ENCODE peak calls at places on chromosome 3, in seven cellular contexts. One of them, this sample, is unnamed.

GRCh38 chr3:101512521-101513418 is at the start of gene SENP7:
- DNase-seq in NCI-H1092: peak; percentile 76
- DNase-seq in neural crest cell: peak; percentile 68
- DNase-seq in adrenal gland: peak; percentile 84
- DNase-seq in activated effector memory CD4-positive, alpha-beta T cell treated with anti-CD3 and anti-CD28 coated beads, Interleukin-2, amount 50 U/mL, for 16 hours: peak; percentile 92
- DNase-seq in T-helper 2 cell: peak; percentile 57
- DNase-seq in HEK293T: peak; percentile 95
- DNase-seq in this sample: peak; percentile 72

GRCh38 chr3:72661115-72661457 is 187.2 kb downstream of the SHQ1 start:
- DNase-seq in neural crest cell: no peak
- DNase-seq in adrenal gland: peak; percentile 84
- DNase-seq in HEK293T: no peak
- DNase-seq in NCI-H1092: peak; percentile 90
- DNase-seq in T-helper 2 cell: no peak
- DNase-seq in activated effector memory CD4-positive, alpha-beta T cell treated with anti-CD3 and anti-CD28 coated beads, Interleukin-2, amount 50 U/mL, for 16 hours: no peak
- DNase-seq in this sample: no peak

GRCh38 chr3:70065666-70066253 is 66.2 kb downstream of the SAMMSON start:
- DNase-seq in activated effector memory CD4-positive, alpha-beta T cell treated with anti-CD3 and anti-CD28 coated beads, Interleukin-2, amount 50 U/mL, for 16 hours: no peak
- DNase-seq in neural crest cell: peak; percentile 6
- DNase-seq in adrenal gland: no peak
- DNase-seq in HEK293T: peak; percentile 25
- DNase-seq in NCI-H1092: no peak
- DNase-seq in T-helper 2 cell: no peak
- DNase-seq in this sample: no peak

GRCh38 chr3:124364230-124365022 is 365.8 kb upstream of the UMPS start:
- DNase-seq in neural crest cell: no peak
- DNase-seq in HEK293T: no peak
- DNase-seq in adrenal gland: no peak
- DNase-seq in activated effector memory CD4-positive, alpha-beta T cell treated with anti-CD3 and anti-CD28 coated beads, Interleukin-2, amount 50 U/mL, for 16 hours: no peak
- DNase-seq in NCI-H1092: no peak
- DNase-seq in T-helper 2 cell: no peak
- DNase-seq in this sample: no peak

GRCh38 chr3:118000219-118000618 is 1034.4 kb downstream of the IGSF11 start:
- DNase-seq in adrenal gland: no peak
- DNase-seq in HEK293T: no peak
- DNase-seq in neural crest cell: no peak
- DNase-seq in NCI-H1092: no peak
- DNase-seq in activated effector memory CD4-positive, alpha-beta T cell treated with anti-CD3 and anti-CD28 coated beads, Interleukin-2, amount 50 U/mL, for 16 hours: no peak
- DNase-seq in T-helper 2 cell: no peak
- DNase-seq in this sample: no peak

GRCh38 chr3:60523536-60523935 is 727.7 kb downstream of the FHIT start:
- DNase-seq in neural crest cell: no peak
- DNase-seq in activated effector memory CD4-positive, alpha-beta T cell treated with anti-CD3 and anti-CD28 coated beads, Interleukin-2, amount 50 U/mL, for 16 hours: no peak
- DNase-seq in adrenal gland: no peak
- DNase-seq in T-helper 2 cell: no peak
- DNase-seq in NCI-H1092: no peak
- DNase-seq in HEK293T: no peak
- DNase-seq in this sample: no peak

GRCh38 chr3:13728487-13728886 is 151.4 kb downstream of the WNT7A start:
- DNase-seq in adrenal gland: no peak
- DNase-seq in activated effector memory CD4-positive, alpha-beta T cell treated with anti-CD3 and anti-CD28 coated beads, Interleukin-2, amount 50 U/mL, for 16 hours: no peak
- DNase-seq in T-helper 2 cell: no peak
- DNase-seq in NCI-H1092: no peak
- DNase-seq in HEK293T: no peak
- DNase-seq in neural crest cell: no peak
- DNase-seq in this sample: no peak

GRCh38 chr3:23161896-23162570 is 41.1 kb upstream of the UBE2E2 start:
- DNase-seq in T-helper 2 cell: no peak
- DNase-seq in activated effector memory CD4-positive, alpha-beta T cell treated with anti-CD3 and anti-CD28 coated beads, Interleukin-2, amount 50 U/mL, for 16 hours: no peak
- DNase-seq in NCI-H1092: no peak
- DNase-seq in adrenal gland: no peak
- DNase-seq in neural crest cell: no peak
- DNase-seq in HEK293T: no peak
- DNase-seq in this sample: no peak

GRCh38 chr3:127589600-127590281 is 792 bp downstream of the TPRA1 start:
- DNase-seq in NCI-H1092: no peak
- DNase-seq in T-helper 2 cell: no peak
- DNase-seq in adrenal gland: peak; percentile 46
- DNase-seq in HEK293T: no peak
- DNase-seq in activated effector memory CD4-positive, alpha-beta T cell treated with anti-CD3 and anti-CD28 coated beads, Interleukin-2, amount 50 U/mL, for 16 hours: peak; percentile 75
- DNase-seq in neural crest cell: peak; percentile 36
- DNase-seq in this sample: no peak

GRCh38 chr3:7393944-7394605 is 533.2 kb downstream of the GRM7 start:
- DNase-seq in neural crest cell: no peak
- DNase-seq in HEK293T: no peak
- DNase-seq in T-helper 2 cell: no peak
- DNase-seq in adrenal gland: no peak
- DNase-seq in NCI-H1092: no peak
- DNase-seq in activated effector memory CD4-positive, alpha-beta T cell treated with anti-CD3 and anti-CD28 coated beads, Interleukin-2, amount 50 U/mL, for 16 hours: no peak
- DNase-seq in this sample: no peak

GRCh38 chr3:194540268-194540937 is 53.6 kb upstream of the ATP13A3 start:
- DNase-seq in T-helper 2 cell: no peak
- DNase-seq in activated effector memory CD4-positive, alpha-beta T cell treated with anti-CD3 and anti-CD28 coated beads, Interleukin-2, amount 50 U/mL, for 16 hours: no peak
- DNase-seq in NCI-H1092: no peak
- DNase-seq in neural crest cell: no peak
- DNase-seq in HEK293T: no peak
- DNase-seq in adrenal gland: no peak
- DNase-seq in this sample: no peak

GRCh38 chr3:107633327-107634141 is 110.8 kb downstream of the BBX start:
- DNase-seq in NCI-H1092: no peak
- DNase-seq in activated effector memory CD4-positive, alpha-beta T cell treated with anti-CD3 and anti-CD28 coated beads, Interleukin-2, amount 50 U/mL, for 16 hours: no peak
- DNase-seq in neural crest cell: no peak
- DNase-seq in HEK293T: no peak
- DNase-seq in adrenal gland: peak; percentile 71
- DNase-seq in T-helper 2 cell: no peak
- DNase-seq in this sample: no peak

GRCh38 chr3:42685891-42686820 is 819 bp downstream of the KLHL40 start:
- DNase-seq in T-helper 2 cell: no peak
- DNase-seq in NCI-H1092: no peak
- DNase-seq in activated effector memory CD4-positive, alpha-beta T cell treated with anti-CD3 and anti-CD28 coated beads, Interleukin-2, amount 50 U/mL, for 16 hours: peak; percentile 49
- DNase-seq in neural crest cell: no peak
- DNase-seq in adrenal gland: no peak
- DNase-seq in HEK293T: no peak
- DNase-seq in this sample: no peak

GRCh38 chr3:195906865-195907729 is 1.3 kb downstream of the TNK2 start:
- DNase-seq in NCI-H1092: no peak
- DNase-seq in activated effector memory CD4-positive, alpha-beta T cell treated with anti-CD3 and anti-CD28 coated beads, Interleukin-2, amount 50 U/mL, for 16 hours: peak; percentile 90
- DNase-seq in adrenal gland: peak; percentile 31
- DNase-seq in neural crest cell: no peak
- DNase-seq in HEK293T: no peak
- DNase-seq in T-helper 2 cell: peak; percentile 54
- DNase-seq in this sample: no peak

GRCh38 chr3:78668302-78668701 is 1099.5 kb downstream of the ROBO1 start:
- DNase-seq in HEK293T: no peak
- DNase-seq in T-helper 2 cell: no peak
- DNase-seq in activated effector memory CD4-positive, alpha-beta T cell treated with anti-CD3 and anti-CD28 coated beads, Interleukin-2, amount 50 U/mL, for 16 hours: no peak
- DNase-seq in neural crest cell: no peak
- DNase-seq in NCI-H1092: no peak
- DNase-seq in adrenal gland: no peak
- DNase-seq in this sample: no peak

GRCh38 chr3:129616291-129616690 is 9.8 kb upstream of the PLXND1 start:
- DNase-seq in NCI-H1092: no peak
- DNase-seq in T-helper 2 cell: no peak
- DNase-seq in activated effector memory CD4-positive, alpha-beta T cell treated with anti-CD3 and anti-CD28 coated beads, Interleukin-2, amount 50 U/mL, for 16 hours: no peak
- DNase-seq in neural crest cell: no peak
- DNase-seq in adrenal gland: peak; percentile 19
- DNase-seq in HEK293T: no peak
- DNase-seq in this sample: no peak

GRCh38 chr3:195154793-195155535 is 116.0 kb downstream of the XXYLT1 start:
- DNase-seq in activated effector memory CD4-positive, alpha-beta T cell treated with anti-CD3 and anti-CD28 coated beads, Interleukin-2, amount 50 U/mL, for 16 hours: no peak
- DNase-seq in HEK293T: peak; percentile 9
- DNase-seq in neural crest cell: no peak
- DNase-seq in T-helper 2 cell: no peak
- DNase-seq in NCI-H1092: peak; percentile 95
- DNase-seq in adrenal gland: peak; percentile 87
- DNase-seq in this sample: no peak

GRCh38 chr3:144053121-144053520 is 81.5 kb downstream of the DIPK2A start:
- DNase-seq in HEK293T: no peak
- DNase-seq in T-helper 2 cell: no peak
- DNase-seq in adrenal gland: no peak
- DNase-seq in neural crest cell: no peak
- DNase-seq in NCI-H1092: no peak
- DNase-seq in activated effector memory CD4-positive, alpha-beta T cell treated with anti-CD3 and anti-CD28 coated beads, Interleukin-2, amount 50 U/mL, for 16 hours: no peak
- DNase-seq in this sample: no peak

GRCh38 chr3:52962160-52962559 is 64.8 kb upstream of the STIMATE start:
- DNase-seq in T-helper 2 cell: no peak
- DNase-seq in activated effector memory CD4-positive, alpha-beta T cell treated with anti-CD3 and anti-CD28 coated beads, Interleukin-2, amount 50 U/mL, for 16 hours: no peak
- DNase-seq in neural crest cell: no peak
- DNase-seq in adrenal gland: no peak
- DNase-seq in NCI-H1092: no peak
- DNase-seq in HEK293T: no peak
- DNase-seq in this sample: no peak

GRCh38 chr3:194240766-194241165 is 104.8 kb downstream of the HES1 start:
- DNase-seq in adrenal gland: no peak
- DNase-seq in HEK293T: no peak
- DNase-seq in T-helper 2 cell: no peak
- DNase-seq in activated effector memory CD4-positive, alpha-beta T cell treated with anti-CD3 and anti-CD28 coated beads, Interleukin-2, amount 50 U/mL, for 16 hours: no peak
- DNase-seq in NCI-H1092: no peak
- DNase-seq in neural crest cell: no peak
- DNase-seq in this sample: no peak

GRCh38 chr3:128471720-128472119 is 5.0 kb upstream of the DNAJB8 start:
- DNase-seq in HEK293T: no peak
- DNase-seq in NCI-H1092: no peak
- DNase-seq in T-helper 2 cell: no peak
- DNase-seq in adrenal gland: no peak
- DNase-seq in activated effector memory CD4-positive, alpha-beta T cell treated with anti-CD3 and anti-CD28 coated beads, Interleukin-2, amount 50 U/mL, for 16 hours: no peak
- DNase-seq in neural crest cell: no peak
- DNase-seq in this sample: no peak

GRCh38 chr3:36969540-36970432 is 23.1 kb downstream of the EPM2AIP1 start:
- DNase-seq in T-helper 2 cell: peak; percentile 21
- DNase-seq in neural crest cell: peak; percentile 46
- DNase-seq in HEK293T: no peak
- DNase-seq in activated effector memory CD4-positive, alpha-beta T cell treated with anti-CD3 and anti-CD28 coated beads, Interleukin-2, amount 50 U/mL, for 16 hours: peak; percentile 76
- DNase-seq in NCI-H1092: peak; percentile 77
- DNase-seq in adrenal gland: peak; percentile 43
- DNase-seq in this sample: peak; percentile 25

GRCh38 chr3:23804441-23805227 is 1.1 kb upstream of the UBE2E1 start:
- DNase-seq in T-helper 2 cell: no peak
- DNase-seq in HEK293T: peak; percentile 19
- DNase-seq in NCI-H1092: no peak
- DNase-seq in neural crest cell: no peak
- DNase-seq in activated effector memory CD4-positive, alpha-beta T cell treated with anti-CD3 and anti-CD28 coated beads, Interleukin-2, amount 50 U/mL, for 16 hours: no peak
- DNase-seq in adrenal gland: no peak
- DNase-seq in this sample: no peak

GRCh38 chr3:179425075-179425474 is 26.2 kb downstream of the GNB4 start:
- DNase-seq in HEK293T: no peak
- DNase-seq in NCI-H1092: no peak
- DNase-seq in T-helper 2 cell: no peak
- DNase-seq in neural crest cell: no peak
- DNase-seq in adrenal gland: no peak
- DNase-seq in activated effector memory CD4-positive, alpha-beta T cell treated with anti-CD3 and anti-CD28 coated beads, Interleukin-2, amount 50 U/mL, for 16 hours: no peak
- DNase-seq in this sample: no peak

GRCh38 chr3:48372862-48373435 is 930 bp downstream of the FBXW12 start:
- DNase-seq in neural crest cell: no peak
- DNase-seq in adrenal gland: no peak
- DNase-seq in HEK293T: no peak
- DNase-seq in NCI-H1092: no peak
- DNase-seq in activated effector memory CD4-positive, alpha-beta T cell treated with anti-CD3 and anti-CD28 coated beads, Interleukin-2, amount 50 U/mL, for 16 hours: no peak
- DNase-seq in T-helper 2 cell: no peak
- DNase-seq in this sample: no peak

GRCh38 chr3:23421811-23422510 is 218.8 kb downstream of the UBE2E2 start:
- DNase-seq in adrenal gland: no peak
- DNase-seq in neural crest cell: no peak
- DNase-seq in HEK293T: no peak
- DNase-seq in T-helper 2 cell: no peak
- DNase-seq in activated effector memory CD4-positive, alpha-beta T cell treated with anti-CD3 and anti-CD28 coated beads, Interleukin-2, amount 50 U/mL, for 16 hours: no peak
- DNase-seq in NCI-H1092: no peak
- DNase-seq in this sample: no peak

GRCh38 chr3:46353639-46354410 is at the start of gene CCR2:
- DNase-seq in adrenal gland: no peak
- DNase-seq in T-helper 2 cell: no peak
- DNase-seq in neural crest cell: no peak
- DNase-seq in HEK293T: no peak
- DNase-seq in NCI-H1092: no peak
- DNase-seq in activated effector memory CD4-positive, alpha-beta T cell treated with anti-CD3 and anti-CD28 coated beads, Interleukin-2, amount 50 U/mL, for 16 hours: peak; percentile 71
- DNase-seq in this sample: no peak

GRCh38 chr3:113697192-113698090 is 999 bp upstream of the USF3 start:
- DNase-seq in NCI-H1092: peak; percentile 6
- DNase-seq in neural crest cell: no peak
- DNase-seq in T-helper 2 cell: no peak
- DNase-seq in activated effector memory CD4-positive, alpha-beta T cell treated with anti-CD3 and anti-CD28 coated beads, Interleukin-2, amount 50 U/mL, for 16 hours: peak; percentile 74
- DNase-seq in adrenal gland: peak; percentile 50
- DNase-seq in HEK293T: peak; percentile 20
- DNase-seq in this sample: peak; percentile 7

GRCh38 chr3:47002490-47003410 is 23.3 kb downstream of the NBEAL2 start:
- DNase-seq in T-helper 2 cell: no peak
- DNase-seq in HEK293T: no peak
- DNase-seq in adrenal gland: no peak
- DNase-seq in NCI-H1092: no peak
- DNase-seq in neural crest cell: no peak
- DNase-seq in activated effector memory CD4-positive, alpha-beta T cell treated with anti-CD3 and anti-CD28 coated beads, Interleukin-2, amount 50 U/mL, for 16 hours: peak; percentile 60
- DNase-seq in this sample: no peak

GRCh38 chr3:184815046-184815930 is 3.3 kb downstream of the VPS8 start:
- DNase-seq in T-helper 2 cell: no peak
- DNase-seq in adrenal gland: no peak
- DNase-seq in HEK293T: no peak
- DNase-seq in neural crest cell: no peak
- DNase-seq in activated effector memory CD4-positive, alpha-beta T cell treated with anti-CD3 and anti-CD28 coated beads, Interleukin-2, amount 50 U/mL, for 16 hours: no peak
- DNase-seq in NCI-H1092: no peak
- DNase-seq in this sample: no peak